ENCODE peak calls at places on chromosomes 12 and 14, in four cellular contexts. One of them, this sample, is unnamed.

GRCh38 chr12:90490355-90490754 is 464.6 kb downstream of the CCER1 start:
- DNase-seq in H1: no peak
- DNase-seq in HepG2: no peak
- DNase-seq in GM12878: no peak
- DNase-seq in this sample: no peak

GRCh38 chr14:106802413-106803364 is 1276.3 kb downstream of the TMEM121 start:
- DNase-seq in H1: no peak
- DNase-seq in HepG2: peak; percentile 40
- DNase-seq in GM12878: no peak
- DNase-seq in this sample: peak; percentile 4

GRCh38 chr14:100239200-100239839 is 376 bp downstream of the YY1 start:
- DNase-seq in H1: no peak
- DNase-seq in HepG2: no peak
- DNase-seq in GM12878: no peak
- DNase-seq in this sample: peak; percentile 14

GRCh38 chr12:132100306-132101065 is 43.6 kb downstream of the DDX51 start:
- DNase-seq in H1: no peak
- DNase-seq in HepG2: no peak
- DNase-seq in GM12878: no peak
- DNase-seq in this sample: no peak

GRCh38 chr14:42550282-42550681 is 943.6 kb downstream of the LRFN5 start:
- DNase-seq in H1: no peak
- DNase-seq in HepG2: no peak
- DNase-seq in GM12878: no peak
- DNase-seq in this sample: no peak

GRCh38 chr14:45028107-45028626 is 55.7 kb upstream of the PRPF39 start:
- DNase-seq in H1: no peak
- DNase-seq in HepG2: no peak
- DNase-seq in GM12878: no peak
- DNase-seq in this sample: no peak

GRCh38 chr14:105475916-105476845 is 1.6 kb downstream of the CRIP2 start:
- DNase-seq in H1: no peak
- DNase-seq in HepG2: peak; percentile 57
- DNase-seq in GM12878: no peak
- DNase-seq in this sample: no peak

GRCh38 chr12:42979746-42980145 is 390.2 kb upstream of the PRICKLE1 start:
- DNase-seq in H1: no peak
- DNase-seq in HepG2: no peak
- DNase-seq in GM12878: no peak
- DNase-seq in this sample: no peak

GRCh38 chr14:106051790-106052189 is 525.4 kb downstream of the TMEM121 start:
- DNase-seq in H1: no peak
- DNase-seq in HepG2: no peak
- DNase-seq in GM12878: no peak
- DNase-seq in this sample: no peak

GRCh38 chr12:132527883-132528264 is 37.9 kb downstream of the FBRSL1 start:
- DNase-seq in H1: no peak
- DNase-seq in HepG2: no peak
- DNase-seq in GM12878: no peak
- DNase-seq in this sample: no peak

GRCh38 chr12:74293689-74294131 is 243.9 kb upstream of the ATXN7L3B start:
- DNase-seq in H1: no peak
- DNase-seq in HepG2: no peak
- DNase-seq in GM12878: no peak
- DNase-seq in this sample: peak; percentile 27

GRCh38 chr12:68176252-68176651 is 16.7 kb upstream of the IFNG start:
- DNase-seq in H1: no peak
- DNase-seq in HepG2: no peak
- DNase-seq in GM12878: no peak
- DNase-seq in this sample: no peak

GRCh38 chr12:14418526-14418925 is 53.0 kb downstream of the ATF7IP start:
- DNase-seq in H1: no peak
- DNase-seq in HepG2: no peak
- DNase-seq in GM12878: no peak
- DNase-seq in this sample: no peak

GRCh38 chr12:14422516-14423230 is 57.2 kb downstream of the ATF7IP start:
- DNase-seq in H1: no peak
- DNase-seq in HepG2: no peak
- DNase-seq in GM12878: no peak
- DNase-seq in this sample: no peak

GRCh38 chr12:14416658-14417057 is 51.2 kb downstream of the ATF7IP start:
- DNase-seq in H1: no peak
- DNase-seq in HepG2: peak; percentile 33
- DNase-seq in GM12878: no peak
- DNase-seq in this sample: no peak

DNA sequence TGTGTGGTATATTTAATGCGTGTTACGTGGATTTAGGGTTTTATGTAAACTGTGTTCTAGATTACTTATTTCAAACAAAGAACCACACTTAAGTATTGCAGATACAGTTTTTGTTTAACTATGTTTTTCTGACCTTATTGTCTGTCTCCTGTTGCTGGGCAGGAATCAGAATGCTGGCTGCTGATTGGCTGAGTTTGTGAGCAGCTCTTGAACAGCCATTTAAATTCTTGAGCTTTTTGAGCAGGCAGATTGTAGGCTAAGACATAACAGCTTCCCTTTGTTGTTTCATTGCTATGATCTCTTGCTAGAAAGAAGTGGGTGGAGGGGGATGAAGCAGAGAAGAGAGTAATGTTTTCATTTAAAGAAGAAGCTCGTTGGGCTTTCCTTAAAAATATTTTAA is 52.2 kb downstream of the ATF7IP start:
- DNase-seq in H1: peak; percentile 72
- DNase-seq in HepG2: peak; percentile 33
- DNase-seq in GM12878: no peak
- DNase-seq in this sample: peak; percentile 52
- TF ChIP-seq BRCA1 in H1: no peak
- TF ChIP-seq BRCA1 in HepG2: no peak
- TF ChIP-seq BRCA1 in GM12878: no peak
- TF ChIP-seq BRCA1 in this sample: no peak

GRCh38 chr12:92444763-92445162 is 258.0 kb upstream of the PLEKHG7 start:
- DNase-seq in H1: no peak
- DNase-seq in HepG2: no peak
- DNase-seq in GM12878: no peak
- DNase-seq in this sample: no peak

GRCh38 chr12:92440072-92440471 is 262.7 kb upstream of the PLEKHG7 start:
- DNase-seq in H1: no peak
- DNase-seq in HepG2: no peak
- DNase-seq in GM12878: no peak
- DNase-seq in this sample: no peak

GRCh38 chr12:92442782-92443181 is 260.0 kb upstream of the PLEKHG7 start:
- DNase-seq in H1: no peak
- DNase-seq in HepG2: no peak
- DNase-seq in GM12878: no peak
- DNase-seq in this sample: no peak

GRCh38 chr12:92446082-92446460 is 256.7 kb upstream of the PLEKHG7 start:
- DNase-seq in H1: no peak
- DNase-seq in HepG2: no peak
- DNase-seq in GM12878: no peak
- DNase-seq in this sample: no peak

DNA sequence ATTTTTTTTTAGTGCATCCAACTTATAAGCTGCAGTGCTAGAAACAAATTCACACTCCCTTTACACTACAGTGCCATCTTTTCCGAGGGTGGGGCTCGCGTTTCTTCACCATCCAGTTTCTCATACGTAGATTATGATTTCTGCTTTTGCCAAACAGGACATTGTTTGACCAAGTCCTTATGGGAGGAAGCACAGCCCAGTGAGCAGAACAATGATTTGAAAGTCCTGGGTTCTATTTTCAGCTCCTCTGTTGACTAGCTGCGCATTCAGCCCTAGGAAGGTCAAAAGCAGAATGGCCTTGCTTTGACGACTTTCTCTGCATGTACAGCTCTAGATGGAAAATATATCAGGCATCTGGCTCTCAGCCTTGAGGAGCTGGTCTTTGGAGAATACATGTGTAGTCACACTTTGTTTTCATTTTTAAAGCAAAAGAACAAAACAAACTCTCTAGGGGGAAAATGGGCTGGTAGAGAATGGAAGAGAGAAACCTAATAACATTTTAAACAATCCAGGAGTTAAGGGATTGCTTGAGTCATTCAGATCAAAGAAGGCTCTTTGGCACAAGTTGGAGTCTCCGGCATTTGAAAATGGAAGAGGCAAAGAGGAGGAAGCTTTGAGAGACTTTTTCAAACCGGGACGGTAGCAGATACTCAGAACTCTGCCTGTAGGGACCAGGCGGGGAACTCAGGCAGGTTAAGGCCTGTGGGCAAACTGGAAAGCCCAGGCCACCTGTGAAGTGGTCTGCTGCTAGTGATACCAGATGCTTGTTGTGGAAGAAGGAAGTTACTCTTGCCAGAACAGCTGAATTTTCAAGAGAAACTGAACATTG is 257.3 kb upstream of the PLEKHG7 start:
- DNase-seq in H1: no peak
- DNase-seq in HepG2: no peak
- DNase-seq in GM12878: peak; percentile 97
- DNase-seq in this sample: no peak
- H2AFZ ChIP-seq in H1: peak overlapping the region; percentile 41
- H2AFZ ChIP-seq in HepG2: no peak overlapping the region
- H2AFZ ChIP-seq in GM12878: peak overlapping the region; percentile 34
- H2AFZ ChIP-seq in this sample: no peak overlapping the region

DNA sequence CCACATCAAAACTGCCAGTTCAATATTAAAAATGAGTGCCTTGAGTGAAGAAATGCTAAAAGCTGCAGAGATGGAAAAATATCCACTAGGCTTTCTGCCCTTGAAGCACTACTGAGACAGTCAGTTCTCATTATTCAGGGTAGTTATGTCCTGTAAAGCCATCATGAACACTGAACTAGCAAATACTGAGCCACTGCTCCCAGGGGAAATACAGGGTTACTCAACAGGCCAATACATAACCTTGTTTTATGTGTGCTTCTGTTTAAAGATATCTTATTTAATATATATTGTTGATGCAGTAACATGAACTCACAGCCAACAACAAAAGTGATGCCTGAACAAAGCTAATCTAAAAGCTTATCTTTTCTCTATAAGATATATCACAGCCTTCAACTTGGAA is 3.3 kb downstream of the RAD52 start:
- DNase-seq in H1: no peak
- DNase-seq in HepG2: no peak
- DNase-seq in GM12878: peak; percentile 15
- DNase-seq in this sample: no peak
- TF ChIP-seq BRCA1 in H1: no peak
- TF ChIP-seq BRCA1 in HepG2: no peak
- TF ChIP-seq BRCA1 in GM12878: no peak
- TF ChIP-seq BRCA1 in this sample: no peak

GRCh38 chr14:90509403-90509802 is 112.6 kb downstream of the CALM1 start:
- DNase-seq in H1: no peak
- DNase-seq in HepG2: no peak
- DNase-seq in GM12878: no peak
- DNase-seq in this sample: no peak

GRCh38 chr14:90508536-90509254 is 111.9 kb downstream of the CALM1 start:
- DNase-seq in H1: no peak
- DNase-seq in HepG2: no peak
- DNase-seq in GM12878: no peak
- DNase-seq in this sample: no peak

GRCh38 chr14:90507428-90507827 is 110.6 kb downstream of the CALM1 start:
- DNase-seq in H1: no peak
- DNase-seq in HepG2: no peak
- DNase-seq in GM12878: no peak
- DNase-seq in this sample: no peak

GRCh38 chr14:90506748-90507147 is 109.9 kb downstream of the CALM1 start:
- DNase-seq in H1: no peak
- DNase-seq in HepG2: no peak
- DNase-seq in GM12878: no peak
- DNase-seq in this sample: no peak

DNA sequence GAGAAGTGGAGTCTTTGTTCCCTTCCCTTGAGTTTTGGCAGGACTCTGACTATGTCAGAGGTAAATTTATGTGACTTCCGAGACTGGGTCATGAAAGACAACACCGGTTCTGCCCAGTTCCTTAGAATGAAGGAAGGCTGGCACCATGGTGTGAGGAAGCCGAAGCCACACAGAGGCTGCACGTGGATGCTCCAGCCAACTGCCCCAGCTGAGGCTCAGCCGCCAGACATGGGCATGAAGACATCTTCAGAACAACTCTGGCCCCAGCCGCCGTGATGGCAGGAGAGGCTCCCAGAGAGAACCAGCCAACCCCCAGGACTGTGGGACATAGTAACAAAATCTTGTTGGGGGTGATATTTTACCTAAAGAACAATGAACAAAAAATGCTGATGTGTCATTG is 111.2 kb downstream of the CALM1 start:
- DNase-seq in H1: no peak
- DNase-seq in HepG2: no peak
- DNase-seq in GM12878: no peak
- DNase-seq in this sample: no peak
- H2AFZ ChIP-seq in H1: no peak overlapping the region
- H2AFZ ChIP-seq in HepG2: no peak overlapping the region
- H2AFZ ChIP-seq in GM12878: no peak overlapping the region
- H2AFZ ChIP-seq in this sample: no peak overlapping the region

This sample was measured in K562.